ENCODE peak calls at places on chromosomes 7 and 10, in seven cellular contexts. G is IMR-90, O is H1, R is H9, Y is neuronal stem cell, U is trophoblast cell, L is mesenchymal stem cell. J is an unnamed sample.

GRCh38 chr10:5600908-5601307 is 65.5 kb downstream of the ASB13 start:
- DNase-seq in G (no peak), O (no peak), R (no peak), Y (no peak), U (no peak), L (no peak), J (no peak)

GRCh38 chr7:128014864-128015263 is 16.4 kb downstream of the LRRC4 start:
- DNase-seq in G (no peak), O (no peak), R (no peak), Y (no peak), U (no peak), L (no peak), J (no peak)

GRCh38 chr7:51263631-51264484 is 52.8 kb downstream of the COBL start:
- DNase-seq in G (no peak), O (no peak), R (no peak), Y (no peak), U (peak; percentile 98), L (no peak), J (no peak)

GRCh38 chr7:21999896-22000295 is 54.2 kb upstream of the CDCA7L start:
- DNase-seq in G (peak; percentile 13), O (no peak), R (no peak), Y (no peak), U (peak; percentile 1), L (peak; percentile 11), J (no peak)

GRCh38 chr7:139936760-139937310 is 107.8 kb downstream of the TBXAS1 start:
- DNase-seq in G (peak; percentile 88), O (no peak), R (no peak), Y (no peak), U (no peak), L (peak; percentile 91), J (no peak)

GRCh38 chr7:105796365-105796764 is 80.0 kb downstream of the ATXN7L1 start:
- DNase-seq in G (peak; percentile 80), O (no peak), R (no peak), Y (no peak), U (no peak), L (peak; percentile 79), J (no peak)

GRCh38 chr7:130756316-130756715 is 22.3 kb upstream of the KLF14 start:
- DNase-seq in G (no peak), O (no peak), R (no peak), Y (no peak), U (no peak), L (no peak), J (no peak)

GRCh38 chr7:159126496-159127345 is 17.9 kb downstream of the VIPR2 start:
- DNase-seq in G (no peak), O (no peak), R (peak; percentile 18), Y (no peak), U (peak; percentile 29), L (no peak), J (no peak)

GRCh38 chr10:49177391-49178355 is 10.5 kb downstream of the TMEM273 start:
- DNase-seq in G (peak; percentile 96), O (no peak), R (no peak), Y (no peak), U (peak; percentile 49), L (peak; percentile 89), J (no peak)

GRCh38 chr10:49179699-49180511 is 8.3 kb downstream of the TMEM273 start:
- DNase-seq in G (no peak), O (no peak), R (no peak), Y (no peak), U (no peak), L (no peak), J (no peak)

GRCh38 chr10:49175587-49176309 is 12.4 kb downstream of the TMEM273 start:
- DNase-seq in G (no peak), O (no peak), R (no peak), Y (no peak), U (no peak), L (no peak), J (no peak)

GRCh38 chr10:49176310-49177268 is 11.6 kb downstream of the TMEM273 start:
- DNase-seq in G (no peak), O (no peak), R (no peak), Y (no peak), U (no peak), L (no peak), J (no peak)

GRCh38 chr10:49178489-49179471 is 9.4 kb downstream of the TMEM273 start:
- DNase-seq in G (no peak), O (no peak), R (no peak), Y (no peak), U (no peak), L (no peak), J (no peak)
- H3K4ac ChIP-seq in G (peak overlapping the region; percentile 99), O (no peak overlapping the region), R (no peak overlapping the region), Y (no peak overlapping the region), U (no peak overlapping the region), L (no peak overlapping the region), J (no peak overlapping the region)

GRCh38 chr10:16814081-16814480 is 3.1 kb downstream of the RSU1 start:
- DNase-seq in G (no peak), O (no peak), R (no peak), Y (no peak), U (no peak), L (no peak), J (no peak)
- H2BK120ac ChIP-seq in G (no peak overlapping the region), O (no peak overlapping the region), R (no peak overlapping the region), Y (no peak overlapping the region), U (no peak overlapping the region), L (no peak overlapping the region), J (no peak overlapping the region)

DNA sequence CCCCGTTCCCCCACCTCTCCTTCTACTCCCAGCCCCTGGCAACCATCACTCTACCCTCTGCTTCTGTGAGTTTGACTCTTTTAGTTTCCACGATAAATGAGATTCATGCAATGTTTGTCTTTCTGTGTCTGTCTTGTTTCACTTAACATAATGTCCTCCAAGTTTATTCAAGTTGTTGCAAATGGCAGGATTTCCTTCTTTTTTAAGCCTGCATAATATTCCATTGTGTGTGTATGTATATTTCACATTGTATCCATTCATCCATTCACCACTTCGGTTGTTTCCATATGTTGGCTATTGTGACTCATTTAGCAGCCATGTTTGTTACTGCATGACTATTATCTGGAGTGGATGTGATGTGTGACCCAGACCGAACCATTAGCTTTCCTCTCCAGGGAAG is 64.3 kb downstream of the VIM start:
- DNase-seq in G (no peak), O (no peak), R (no peak), Y (no peak), U (no peak), L (no peak), J (no peak)
- H2AK5ac ChIP-seq in G (no peak overlapping the region), O (no peak overlapping the region), R (no peak overlapping the region), Y (no peak overlapping the region), U (no peak overlapping the region), L (no peak overlapping the region), J (no peak overlapping the region)

GRCh38 chr7:155792999-155793560 is 19.2 kb downstream of the SHH start:
- DNase-seq in G (no peak), O (no peak), R (no peak), Y (no peak), U (no peak), L (no peak), J (no peak)
- H3K4ac ChIP-seq in G (no peak overlapping the region), O (no peak overlapping the region), R (no peak overlapping the region), Y (no peak overlapping the region), U (no peak overlapping the region), L (no peak overlapping the region), J (no peak overlapping the region)

DNA sequence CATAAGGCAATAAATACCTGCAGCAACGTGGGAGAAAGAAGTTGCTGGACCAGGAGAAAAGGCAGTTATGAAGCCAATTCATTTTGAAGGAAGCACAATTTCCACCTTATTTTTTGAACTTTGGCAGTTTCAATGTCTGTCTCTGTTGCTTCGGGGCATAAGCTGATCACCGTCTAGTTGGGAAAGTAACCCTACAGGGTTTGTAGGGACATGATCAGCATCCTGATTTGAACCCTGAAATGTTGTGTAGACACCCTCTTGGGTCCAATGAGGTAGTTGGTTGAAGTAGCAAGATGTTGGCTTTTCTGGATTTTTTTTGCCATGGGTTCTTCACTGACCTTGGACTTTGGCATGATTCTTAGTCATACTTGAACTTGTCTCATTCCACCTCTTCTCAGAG is 13.0 kb downstream of the DUSP5 start:
- DNase-seq in G (no peak), O (no peak), R (no peak), Y (no peak), U (no peak), L (no peak), J (no peak)
- H2BK120ac ChIP-seq in G (no peak overlapping the region), O (no peak overlapping the region), R (no peak overlapping the region), Y (no peak overlapping the region), U (no peak overlapping the region), L (no peak overlapping the region), J (no peak overlapping the region)

GRCh38 chr7:20698469-20698868 is 83.0 kb downstream of the ABCB5 start:
- DNase-seq in G (no peak), O (no peak), R (no peak), Y (no peak), U (no peak), L (no peak), J (peak; percentile 49)
- H2AK5ac ChIP-seq in G (no peak overlapping the region), O (no peak overlapping the region), R (no peak overlapping the region), Y (no peak overlapping the region), U (no peak overlapping the region), L (no peak overlapping the region), J (no peak overlapping the region)

GRCh38 chr7:143341842-143342241 is 20.7 kb downstream of the FAM131B start:
- DNase-seq in G (no peak), O (no peak), R (no peak), Y (no peak), U (no peak), L (no peak), J (no peak)

GRCh38 chr7:143343596-143343995 is 18.9 kb downstream of the FAM131B start:
- DNase-seq in G (no peak), O (no peak), R (no peak), Y (no peak), U (no peak), L (no peak), J (no peak)

GRCh38 chr7:143347950-143348349 is 14.6 kb downstream of the FAM131B start:
- DNase-seq in G (no peak), O (no peak), R (no peak), Y (no peak), U (no peak), L (no peak), J (no peak)

GRCh38 chr7:143346018-143346417 is 16.5 kb downstream of the FAM131B start:
- DNase-seq in G (no peak), O (no peak), R (no peak), Y (no peak), U (no peak), L (no peak), J (no peak)

DNA sequence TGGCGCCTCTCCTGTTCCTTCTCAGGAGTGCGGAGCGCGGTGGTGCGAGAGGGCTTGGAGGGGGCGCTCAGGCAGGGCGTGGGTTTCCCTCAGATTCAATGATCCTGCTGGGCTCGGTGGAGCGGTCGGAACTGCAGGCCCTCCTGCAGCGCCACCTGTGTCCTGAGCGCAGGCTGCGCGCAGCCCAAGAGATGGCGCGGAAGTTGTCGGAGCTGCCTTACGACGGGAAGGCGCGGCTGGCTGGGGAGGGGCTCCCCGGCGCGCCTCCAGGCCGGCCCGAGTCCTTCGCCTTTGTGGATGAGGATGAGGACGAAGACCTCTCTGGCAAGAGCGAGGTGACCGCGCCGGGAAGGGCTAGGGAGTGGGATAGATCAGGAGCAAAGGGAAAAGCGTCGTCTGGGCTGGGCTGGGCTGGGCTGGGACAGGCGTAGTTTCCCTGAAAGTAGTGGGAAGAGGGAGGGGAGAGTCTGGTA is 17.0 kb downstream of the FAM131B start:
- DNase-seq in G (peak; percentile 32), O (peak; percentile 82), R (peak; percentile 92), Y (peak; percentile 57), U (peak; percentile 49), L (peak; percentile 48), J (peak; percentile 94)
- H3K4ac ChIP-seq in G (no peak overlapping the region), O (no peak overlapping the region), R (no peak overlapping the region), Y (no peak overlapping the region), U (no peak overlapping the region), L (no peak overlapping the region), J (no peak overlapping the region)